ENCODE peak calls at places on chromosomes 16 and 17, in six cellular contexts. C is thoracic aorta; R is activated CD4-positive, alpha-beta T cell treated with anti-CD3 and anti-CD28 coated beads for 36 hours; A is sigmoid colon; Y is MCF 10A; E is cardiac muscle cell. Q is an unnamed sample.

GRCh38 chr17:72342582-72343527 is 222.0 kb downstream of the SOX9 start:
- DNase-seq in C (no peak), Y (no peak), R (no peak), A (no peak), E (peak; percentile 63), Q (no peak)

GRCh38 chr16:67185003-67185865 is 1.5 kb upstream of the MATCAP1 start:
- DNase-seq in C (peak; percentile 79), R (peak; percentile 93), Y (peak; percentile 85), A (peak; percentile 96), E (peak; percentile 95), Q (peak; percentile 85)

GRCh38 chr17:48215583-48216139 is 108.1 kb downstream of the SNX11 start:
- DNase-seq in C (no peak), A (no peak), Y (peak; percentile 46), R (peak; percentile 5), E (peak; percentile 63), Q (peak; percentile 83)

GRCh38 chr17:43917348-43918025 is 10.2 kb upstream of the MPP2 start:
- DNase-seq in R (peak; percentile 72), A (no peak), C (no peak), E (peak; percentile 45), Y (no peak), Q (no peak)

GRCh38 chr17:68544521-68544920 is 32.3 kb downstream of the PRKAR1A start:
- DNase-seq in A (no peak), C (no peak), R (no peak), E (no peak), Y (no peak), Q (no peak)

GRCh38 chr16:27195941-27196595 is 7.3 kb upstream of the KDM8 start:
- DNase-seq in A (no peak), C (no peak), Y (no peak), R (peak; percentile 38), E (no peak), Q (no peak)

GRCh38 chr16:47375423-47375822 is 85.4 kb downstream of the ITFG1 start:
- DNase-seq in R (no peak), A (no peak), C (no peak), Y (no peak), E (no peak), Q (no peak)

GRCh38 chr16:19757762-19758595 is 39.9 kb downstream of the IQCK start:
- DNase-seq in A (no peak), R (no peak), E (peak; percentile 60), Y (no peak), C (no peak), Q (no peak)

GRCh38 chr16:14310519-14310991 is 239.4 kb downstream of the MRTFB start:
- DNase-seq in C (no peak), R (peak; percentile 13), Y (no peak), E (peak; percentile 55), A (no peak), Q (no peak)

GRCh38 chr17:50931003-50931878 is 65.1 kb upstream of the TOB1 start:
- DNase-seq in C (peak; percentile 70), R (peak; percentile 66), E (peak; percentile 94), A (peak; percentile 96), Y (peak; percentile 78), Q (peak; percentile 75)